ENCODE peak calls at places on chromosomes 6 and 20, in six cellular contexts. U is HepG2, T is K562, J is A549, D is GM12878, V is NB4. F is an unnamed sample.

GRCh38 chr6:5096482-5096881 is 11.3 kb downstream of the PPP1R3G start:
- DNase-seq in T (peak), D (no peak), V (peak), U (no peak), J (no peak), F (no peak)

GRCh38 chr20:25503946-25504345 is 81.4 kb downstream of the NINL start:
- DNase-seq in V (no peak), T (no peak), J (no peak), D (no peak), U (no peak), F (no peak)

GRCh38 chr20:32635764-32636163 is 38.0 kb downstream of the C20orf203 start:
- DNase-seq in J (no peak), D (no peak), T (no peak), U (no peak), V (peak), F (no peak)

GRCh38 chr6:109892451-109893435 is 85.4 kb upstream of the GPR6 start:
- DNase-seq in D (no peak), J (no peak), T (no peak), V (no peak), U (no peak), F (no peak)

GRCh38 chr6:122770835-122771601 is 8.5 kb upstream of the FABP7 start:
- DNase-seq in T (no peak), J (no peak), D (no peak), U (peak), V (peak), F (no peak)

GRCh38 chr6:38723783-38724182 is 8.7 kb downstream of the DNAH8 start:
- DNase-seq in U (no peak), V (no peak), D (no peak), J (no peak), T (no peak), F (no peak)

GRCh38 chr6:113301651-113302050 is 555.5 kb upstream of the MARCKS start:
- DNase-seq in D (no peak), U (no peak), J (no peak), T (no peak), V (no peak), F (no peak)

GRCh38 chr6:51559059-51559458 is 528.4 kb downstream of the PKHD1 start:
- DNase-seq in D (no peak), U (peak), V (no peak), T (no peak), J (no peak), F (no peak)

GRCh38 chr6:129672345-129672691 is 37.7 kb downstream of the ARHGAP18 start:
- DNase-seq in T (no peak), V (no peak), D (no peak), J (no peak), U (no peak), F (no peak)

GRCh38 chr6:37547564-37548061 is 47.9 kb upstream of the CCDC167 start:
- DNase-seq in V (no peak), U (no peak), D (no peak), T (no peak), J (no peak), F (peak)

GRCh38 chr20:48723308-48724264 is 104.2 kb downstream of the PREX1 start:
- DNase-seq in D (no peak), U (peak), V (peak), T (no peak), J (no peak), F (peak)

GRCh38 chr6:150491131-150491795 is 108.4 kb upstream of the PLEKHG1 start:
- DNase-seq in U (no peak), J (peak), D (peak), V (no peak), T (no peak), F (no peak)

GRCh38 chr6:134491473-134491872 is 173.6 kb upstream of the SGK1 start:
- DNase-seq in T (no peak), V (no peak), D (no peak), J (no peak), U (no peak), F (no peak)
- TF ChIP-seq MYC in T (no peak), V (no peak), D (no peak), J (no peak), U (no peak), F (no peak)

DNA sequence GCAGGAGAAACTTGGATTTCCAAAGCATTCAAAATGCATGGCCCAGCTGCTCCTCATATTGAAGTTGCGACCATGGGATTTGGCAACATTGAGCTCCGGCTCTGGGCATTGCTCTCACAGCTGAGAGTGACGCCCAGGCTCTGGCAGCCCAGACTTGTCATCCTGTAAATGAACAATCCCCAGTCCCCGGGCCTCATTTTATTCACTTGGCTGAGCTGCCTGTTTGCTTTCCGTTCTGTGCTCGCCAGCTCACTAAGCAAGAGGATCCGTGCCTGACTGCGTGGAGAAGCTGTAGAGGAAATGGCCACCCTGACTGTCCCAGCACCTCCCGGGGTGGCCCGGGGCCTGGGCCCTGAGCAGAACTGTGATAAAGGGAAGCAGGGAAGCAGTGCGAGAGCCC is 119.5 kb upstream of the CD93 start:
- DNase-seq in D (no peak), T (no peak), V (no peak), J (no peak), U (no peak), F (peak)
- TF ChIP-seq MYC in D (no peak), T (no peak), V (no peak), J (no peak), U (no peak), F (no peak)

DNA sequence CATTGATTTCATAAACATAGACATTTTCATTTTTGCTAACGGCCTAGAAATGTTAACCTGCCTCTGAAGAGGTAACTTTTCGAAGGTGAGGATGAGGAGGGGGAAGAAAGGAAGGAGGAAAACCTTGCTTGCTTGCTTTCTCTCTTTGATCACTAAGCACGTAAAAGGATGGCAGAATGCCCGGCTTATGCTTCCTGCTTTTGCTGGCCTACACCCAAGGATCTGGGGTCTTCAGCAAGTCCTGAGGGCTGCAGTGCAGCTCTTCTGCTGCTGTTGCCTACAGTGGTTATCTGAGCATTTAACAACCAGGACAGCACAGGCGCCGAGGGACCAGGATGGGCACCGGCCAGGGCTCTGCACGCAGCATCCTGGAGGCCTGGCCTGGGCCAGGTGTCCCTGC is 150.8 kb upstream of the TAB2 start:
- DNase-seq in D (no peak), J (no peak), T (no peak), V (no peak), U (no peak), F (peak)
- TF ChIP-seq MYC in D (no peak), J (no peak), T (no peak), V (no peak), U (no peak), F (no peak)

GRCh38 chr20:364905-365794 is 15.4 kb upstream of the TRIB3 start:
- DNase-seq in U (peak), V (peak), T (peak), J (no peak), D (no peak), F (no peak)

GRCh38 chr20:363319-364078 is 16.6 kb downstream of the NRSN2 start:
- DNase-seq in J (no peak), V (peak), U (peak), D (no peak), T (peak), F (no peak)

GRCh38 chr20:358891-359555 is 12.1 kb downstream of the NRSN2 start:
- DNase-seq in J (no peak), V (no peak), D (no peak), U (no peak), T (no peak), F (no peak)

GRCh38 chr20:361562-361961 is 14.7 kb downstream of the NRSN2 start:
- DNase-seq in U (no peak), J (no peak), D (no peak), T (no peak), V (no peak), F (no peak)

GRCh38 chr20:362271-363254 is 15.7 kb downstream of the NRSN2 start:
- DNase-seq in D (no peak), T (peak), J (peak), U (peak), V (peak), F (peak)
- TF ChIP-seq MYC in D (no peak), T (peak), J (peak), U (peak), V (peak), F (peak)

GRCh38 chr6:23343610-23344306 is 774.4 kb downstream of the HDGFL1 start:
- DNase-seq in J (no peak), T (no peak), D (no peak), V (no peak), U (no peak), F (no peak)

GRCh38 chr6:23350752-23351453 is 775.1 kb upstream of the NRSN1 start:
- DNase-seq in J (no peak), T (no peak), D (no peak), V (no peak), U (no peak), F (no peak)

GRCh38 chr6:23348185-23348584 is 777.8 kb upstream of the NRSN1 start:
- DNase-seq in U (no peak), V (no peak), J (no peak), D (no peak), T (no peak), F (no peak)

GRCh38 chr6:23354004-23354403 is 772.0 kb upstream of the NRSN1 start:
- DNase-seq in T (no peak), V (no peak), D (no peak), J (no peak), U (no peak), F (no peak)

DNA sequence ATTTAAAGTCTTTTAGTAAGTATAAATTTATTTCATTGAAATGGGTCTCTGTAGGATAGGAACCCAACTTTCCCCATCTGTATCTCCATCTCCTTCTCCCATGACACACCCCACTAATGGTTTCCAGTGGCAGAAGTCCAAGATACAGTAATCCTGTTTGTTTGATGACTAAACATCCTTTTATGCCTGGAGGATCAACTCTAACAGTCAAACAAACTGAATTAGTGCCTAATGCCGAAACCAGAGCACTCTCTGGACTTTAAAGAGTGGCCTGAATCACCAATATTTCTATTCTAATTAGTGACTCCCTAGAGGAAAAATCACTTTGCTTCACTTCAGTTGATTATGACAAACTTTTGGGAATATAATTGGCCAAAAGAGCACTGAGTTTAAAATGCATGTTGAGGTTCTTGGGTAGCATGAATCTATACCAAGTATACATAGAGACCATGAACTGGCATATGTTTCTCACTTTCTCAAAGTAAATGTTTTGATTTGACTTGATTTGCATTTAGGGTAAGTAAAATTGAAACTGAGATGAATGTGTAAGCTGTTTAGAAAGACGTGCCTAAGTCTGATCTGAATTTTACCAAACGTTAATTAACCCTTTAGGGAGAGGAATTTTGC is 776.4 kb upstream of the NRSN1 start:
- DNase-seq in V (no peak), D (no peak), T (no peak), U (no peak), J (peak), F (peak)
- TF ChIP-seq MYC in V (no peak), D (no peak), T (no peak), U (no peak), J (no peak), F (no peak)

DNA sequence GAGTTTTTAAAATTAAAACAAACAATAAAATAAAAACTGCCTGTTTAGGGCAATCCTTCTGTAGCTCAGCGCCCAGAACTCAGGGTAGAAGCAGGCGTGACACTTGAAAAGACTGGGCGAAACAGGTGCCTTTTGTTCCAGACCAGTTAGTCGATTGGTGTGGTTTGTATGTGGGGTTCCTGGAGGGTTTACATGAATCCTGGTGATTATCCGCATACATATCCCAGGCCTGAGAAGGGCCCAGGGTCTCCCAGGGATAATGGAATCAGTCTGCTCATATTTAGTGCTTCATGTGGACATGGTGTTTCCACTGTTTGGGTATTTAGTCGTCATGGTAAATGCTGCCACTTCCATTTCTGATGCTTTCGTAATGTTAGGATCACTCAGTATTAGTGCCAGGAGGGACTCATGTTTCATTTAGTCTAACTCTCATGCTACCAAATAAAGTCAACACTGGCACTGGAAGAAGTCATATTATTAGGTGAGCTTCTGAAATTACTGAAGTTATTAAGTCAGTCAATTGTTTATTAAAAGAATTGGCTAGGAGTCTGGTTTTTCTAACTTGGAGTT is 116.5 kb downstream of the SAMD5 start:
- DNase-seq in U (no peak), V (no peak), J (no peak), D (no peak), T (no peak), F (no peak)
- TF ChIP-seq MYC in U (no peak), V (no peak), J (no peak), D (no peak), T (no peak), F (no peak)

GRCh38 chr20:19314619-19315018 is 102.2 kb downstream of the SLC24A3 start:
- DNase-seq in V (no peak), D (no peak), J (no peak), T (no peak), U (no peak), F (no peak)

GRCh38 chr20:19317240-19318069 is 105.0 kb downstream of the SLC24A3 start:
- DNase-seq in T (no peak), V (no peak), D (no peak), J (no peak), U (no peak), F (no peak)

GRCh38 chr20:19310541-19310940 is 98.1 kb downstream of the SLC24A3 start:
- DNase-seq in U (no peak), T (no peak), J (no peak), D (no peak), V (no peak), F (no peak)

GRCh38 chr20:19308151-19308550 is 95.7 kb downstream of the SLC24A3 start:
- DNase-seq in J (no peak), V (peak), U (no peak), D (no peak), T (no peak), F (no peak)

GRCh38 chr20:19313342-19314069 is 101.1 kb downstream of the SLC24A3 start:
- DNase-seq in D (no peak), T (no peak), J (no peak), V (no peak), U (no peak), F (no peak)
- TF ChIP-seq MYC in D (no peak), T (no peak), J (no peak), V (no peak), U (no peak), F (no peak)

GRCh38 chr6:93124226-93124625 is 295.1 kb downstream of the EPHA7 start:
- DNase-seq in J (no peak), V (peak), D (no peak), T (no peak), U (peak), F (no peak)

GRCh38 chr6:93123585-93123984 is 295.8 kb downstream of the EPHA7 start:
- DNase-seq in J (no peak), T (no peak), U (no peak), D (no peak), V (no peak), F (no peak)

DNA sequence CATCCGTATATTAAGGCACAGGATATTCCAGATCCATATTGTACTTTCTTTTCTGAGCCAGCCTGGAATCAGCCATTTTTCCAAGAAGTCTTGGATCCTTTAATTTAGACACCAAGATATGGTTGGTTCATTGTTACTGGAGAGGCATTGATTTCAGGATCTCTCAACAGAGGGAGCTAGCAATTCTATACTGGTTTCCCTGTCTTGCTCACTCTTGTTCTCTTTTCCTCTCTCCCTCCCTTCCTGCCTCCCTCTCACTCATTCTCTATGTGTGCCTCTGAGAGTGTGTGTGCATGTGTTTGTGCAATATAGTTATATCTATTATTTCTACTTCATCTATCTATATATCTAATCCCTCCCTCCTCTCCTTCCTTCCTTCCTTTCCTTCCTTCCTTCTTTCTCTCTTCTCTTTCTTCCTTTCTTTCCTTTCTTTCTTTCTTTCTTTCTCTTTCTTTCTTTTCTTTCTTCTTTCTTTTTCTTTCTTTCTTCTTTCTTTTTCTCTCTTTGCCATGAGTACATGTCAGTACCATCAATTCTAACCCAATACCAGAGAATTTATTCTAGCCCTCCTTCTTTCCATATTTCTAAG is 299.1 kb downstream of the EPHA7 start:
- DNase-seq in T (no peak), V (no peak), D (no peak), J (no peak), U (no peak), F (no peak)
- TF ChIP-seq MYC in T (no peak), V (no peak), D (no peak), J (no peak), U (no peak), F (no peak)

GRCh38 chr20:62339647-62340062 is 27.5 kb downstream of the LAMA5 start:
- DNase-seq in J (no peak), U (no peak), T (no peak), D (peak), V (peak), F (no peak)
- TF ChIP-seq MYC in J (no peak), U (no peak), T (no peak), D (no peak), V (no peak), F (no peak)

GRCh38 chr6:31528821-31529328 is at the start of gene MCCD1:
- DNase-seq in V (peak), J (no peak), D (no peak), U (no peak), T (no peak), F (no peak)

GRCh38 chr6:31530659-31531058 is 1.9 kb downstream of the MCCD1 start:
- DNase-seq in J (no peak), T (no peak), D (no peak), U (no peak), V (no peak), F (no peak)

GRCh38 chr6:31525932-31526591 is 2.7 kb upstream of the MCCD1 start:
- DNase-seq in T (peak), U (no peak), V (no peak), D (no peak), J (no peak), F (peak)

GRCh38 chr6:31529329-31530150 is 778 bp downstream of the MCCD1 start:
- DNase-seq in V (peak), D (no peak), J (no peak), U (peak), T (no peak), F (no peak)

DNA sequence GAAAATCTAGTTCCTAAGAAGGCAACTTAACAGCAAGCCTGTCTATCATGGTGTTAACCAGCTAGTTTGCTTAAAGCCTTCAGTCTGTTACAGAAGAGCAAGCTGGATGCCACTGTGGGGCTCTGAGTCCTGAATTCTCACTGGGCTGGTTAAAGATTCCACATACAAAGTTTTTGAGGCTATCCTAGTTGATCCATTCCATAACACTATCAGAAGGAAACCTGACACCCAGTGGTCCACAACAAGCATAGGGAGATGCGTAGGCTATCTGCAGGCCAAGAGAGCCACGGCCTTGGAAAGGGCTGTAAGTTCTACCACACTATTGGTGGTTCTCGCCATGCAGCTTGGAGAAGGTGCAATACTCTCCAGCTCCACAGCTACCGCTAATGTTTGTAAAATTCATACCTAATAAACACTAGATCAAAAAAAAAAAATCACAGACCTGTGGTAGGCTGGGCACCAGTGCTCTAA is 420 bp upstream of the MCCD1 start:
- DNase-seq in D (no peak), U (peak), J (no peak), T (peak), V (peak), F (no peak)
- TF ChIP-seq MYC in D (no peak), U (no peak), J (no peak), T (no peak), V (no peak), F (no peak)